ENCODE peak calls at places on chromosomes 7 and 10, in six cellular contexts. Y, E, W, Z, A and P are unnamed samples. For H3K9me2, the result is how much of the 10 kb centered on the place peaks cover.

GRCh38 chr10:122861724-122862161 is 16.1 kb upstream of the CUZD1 start:
- DNase-seq in Y (no peak), E (no peak), W (peak), Z (no peak), A (no peak), P (no peak)

GRCh38 chr10:127527891-127528290 is 21.2 kb upstream of the NPS start:
- DNase-seq in Y (no peak), E (no peak), W (no peak), Z (no peak), A (no peak), P (no peak)

GRCh38 chr7:133135451-133135850 is 53.6 kb upstream of the CHCHD3 start:
- DNase-seq in Y (no peak), E (no peak), W (peak), Z (no peak), A (no peak), P (no peak)

GRCh38 chr10:72297281-72297967 is 23.7 kb downstream of the DDIT4 start:
- DNase-seq in Y (no peak), E (peak), W (peak), Z (peak), A (peak), P (peak)

GRCh38 chr10:20363666-20364065 is 533.4 kb downstream of the NEBL start:
- DNase-seq in Y (no peak), E (no peak), W (no peak), Z (no peak), A (no peak), P (no peak)

GRCh38 chr10:77283326-77283725 is 354.3 kb downstream of the KCNMA1 start:
- DNase-seq in Y (no peak), E (no peak), W (no peak), Z (no peak), A (no peak), P (no peak)

GRCh38 chr10:43863859-43864591 is 215.3 kb upstream of the ZNF32 start:
- DNase-seq in Y (no peak), E (peak), W (peak), Z (no peak), A (peak), P (no peak)

GRCh38 chr7:5177060-5177459 is 13.0 kb upstream of the WIPI2 start:
- DNase-seq in Y (peak), E (peak), W (peak), Z (no peak), A (no peak), P (no peak)

GRCh38 chr7:26199301-26200112 is 1.0 kb downstream of the HNRNPA2B1 start:
- DNase-seq in Y (peak), E (no peak), W (peak), Z (peak), A (peak), P (peak)

GRCh38 chr7:159039716-159040115 is 105.0 kb downstream of the VIPR2 start:
- DNase-seq in Y (no peak), E (no peak), W (no peak), Z (no peak), A (no peak), P (no peak)

GRCh38 chr7:103574536-103574935 is 128.5 kb upstream of the SLC26A5 start:
- DNase-seq in Y (no peak), E (no peak), W (no peak), Z (no peak), A (no peak), P (no peak)

GRCh38 chr7:22445140-22445722 is 54.8 kb downstream of the STEAP1B start:
- DNase-seq in Y (no peak), E (no peak), W (no peak), Z (peak), A (no peak), P (peak)

GRCh38 chr7:137975223-137975622 is 26.7 kb downstream of the CREB3L2 start:
- DNase-seq in Y (no peak), E (no peak), W (peak), Z (no peak), A (no peak), P (no peak)

GRCh38 chr7:24817339-24817738 is 60.1 kb upstream of the GSDME start:
- DNase-seq in Y (no peak), E (no peak), W (no peak), Z (no peak), A (no peak), P (no peak)

GRCh38 chr10:29669149-29669548 is 34.4 kb upstream of the SVIL start:
- DNase-seq in Y (no peak), E (no peak), W (no peak), Z (no peak), A (no peak), P (no peak)

GRCh38 chr10:24723788-24724380 is at the start of gene ARHGAP21:
- DNase-seq in Y (peak), E (peak), W (peak), Z (peak), A (peak), P (no peak)

GRCh38 chr7:37208528-37208927 is 240.1 kb downstream of the ELMO1 start:
- DNase-seq in Y (peak), E (peak), W (peak), Z (peak), A (peak), P (peak)

GRCh38 chr10:133248334-133248715 is 10.7 kb downstream of the VENTX start:
- DNase-seq in Y (no peak), E (no peak), W (no peak), Z (no peak), A (no peak), P (no peak)

GRCh38 chr10:133246236-133246626 is 8.6 kb downstream of the VENTX start:
- DNase-seq in Y (no peak), E (no peak), W (no peak), Z (no peak), A (no peak), P (no peak)

GRCh38 chr10:133245439-133246235 is 8.0 kb downstream of the VENTX start:
- DNase-seq in Y (no peak), E (no peak), W (peak), Z (no peak), A (peak), P (no peak)

GRCh38 chr10:133249094-133249780 is 11.6 kb downstream of the VENTX start:
- DNase-seq in Y (no peak), E (no peak), W (no peak), Z (no peak), A (no peak), P (no peak)

DNA sequence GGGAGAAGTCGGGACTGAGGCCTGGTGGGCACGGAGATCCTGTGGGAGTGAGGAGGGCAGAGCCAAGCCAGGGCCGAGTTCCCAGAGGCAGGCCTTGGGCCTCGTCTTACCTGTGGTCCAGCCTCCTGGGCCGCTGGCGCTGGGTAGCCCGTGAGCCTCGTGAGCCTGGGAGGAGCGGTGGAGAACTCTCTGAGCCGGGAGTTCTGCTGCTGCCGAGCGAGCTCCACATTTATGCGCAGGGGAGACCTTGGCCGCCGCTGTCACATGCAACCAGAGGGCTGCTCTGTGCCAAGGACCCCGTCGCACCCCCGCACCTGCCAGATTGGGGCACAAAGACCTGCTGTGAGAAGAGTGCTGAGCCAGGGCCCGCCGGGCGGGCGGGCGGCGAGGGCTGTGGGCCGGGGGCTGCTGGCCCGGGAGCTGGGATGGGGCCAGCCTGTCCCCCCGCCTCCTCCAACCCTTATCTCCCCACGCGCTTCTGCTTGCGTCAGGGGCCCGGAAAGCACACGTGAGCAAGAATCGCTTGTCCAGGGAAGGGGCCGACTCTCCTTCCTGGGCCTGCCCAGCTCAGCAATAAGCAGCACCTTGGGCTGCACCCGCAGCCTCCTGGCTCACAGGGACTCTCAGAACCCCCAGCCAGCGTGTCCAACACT is 10.2 kb downstream of the VENTX start:
- DNase-seq in Y (no peak), E (no peak), W (no peak), Z (no peak), A (no peak), P (no peak)
- H3K4me3 ChIP-seq in Y (no peak), E (no peak), W (no peak), Z (no peak), A (no peak), P (no peak)

GRCh38 chr10:35437829-35438228 is 101.5 kb downstream of the CCNY start:
- DNase-seq in Y (no peak), E (no peak), W (no peak), Z (no peak), A (no peak), P (no peak)
- H3K9me2 ChIP-seq in Y (under half), E (under half), W (under half), Z (under half), A (under half), P (under half)

GRCh38 chr7:77402818-77403217 is 13.3 kb downstream of the GSAP start:
- DNase-seq in Y (no peak), E (no peak), W (no peak), Z (no peak), A (no peak), P (no peak)

GRCh38 chr7:77396894-77397547 is 19.1 kb downstream of the GSAP start:
- DNase-seq in Y (no peak), E (no peak), W (no peak), Z (no peak), A (no peak), P (no peak)

GRCh38 chr7:77403957-77404356 is 12.2 kb downstream of the GSAP start:
- DNase-seq in Y (no peak), E (no peak), W (no peak), Z (no peak), A (no peak), P (no peak)

GRCh38 chr7:77395543-77395942 is 20.6 kb downstream of the GSAP start:
- DNase-seq in Y (no peak), E (no peak), W (no peak), Z (no peak), A (peak), P (no peak)

GRCh38 chr7:77399838-77400237 is 16.3 kb downstream of the GSAP start:
- DNase-seq in Y (no peak), E (no peak), W (no peak), Z (no peak), A (no peak), P (no peak)
- H3K27ac ChIP-seq in Y (no peak), E (no peak), W (no peak), Z (no peak), A (no peak), P (no peak)

GRCh38 chr10:101781655-101781983 is 1.6 kb downstream of the NPM3 start:
- DNase-seq in Y (peak), E (no peak), W (no peak), Z (no peak), A (no peak), P (no peak)
- H3K4me3 ChIP-seq in Y (no peak), E (no peak), W (no peak), Z (peak), A (no peak), P (peak)

DNA sequence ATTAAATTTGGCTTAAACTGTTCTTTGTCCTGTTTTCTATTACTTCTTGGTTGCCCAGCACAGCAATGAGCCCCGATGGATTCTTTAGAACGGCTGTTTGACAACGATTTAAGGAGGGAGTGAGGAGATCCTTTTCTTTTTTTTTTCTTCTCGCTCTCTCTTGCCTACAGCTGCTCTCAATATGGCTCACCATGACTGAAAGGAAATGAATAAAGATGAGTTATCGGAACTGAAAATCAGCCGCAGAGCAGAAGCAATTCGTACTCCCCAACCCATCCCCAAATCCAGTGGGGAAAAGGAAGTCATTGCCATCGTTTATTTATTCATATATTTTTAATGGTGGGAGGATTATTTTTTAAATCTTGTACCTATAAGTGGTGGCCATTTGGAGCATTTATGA is 107.9 kb upstream of the FZD1 start:
- DNase-seq in Y (no peak), E (no peak), W (no peak), Z (no peak), A (no peak), P (no peak)
- H3K9me2 ChIP-seq in Y (under half), E (under half), W (under half), Z (under half), A (under half), P (under half)

DNA sequence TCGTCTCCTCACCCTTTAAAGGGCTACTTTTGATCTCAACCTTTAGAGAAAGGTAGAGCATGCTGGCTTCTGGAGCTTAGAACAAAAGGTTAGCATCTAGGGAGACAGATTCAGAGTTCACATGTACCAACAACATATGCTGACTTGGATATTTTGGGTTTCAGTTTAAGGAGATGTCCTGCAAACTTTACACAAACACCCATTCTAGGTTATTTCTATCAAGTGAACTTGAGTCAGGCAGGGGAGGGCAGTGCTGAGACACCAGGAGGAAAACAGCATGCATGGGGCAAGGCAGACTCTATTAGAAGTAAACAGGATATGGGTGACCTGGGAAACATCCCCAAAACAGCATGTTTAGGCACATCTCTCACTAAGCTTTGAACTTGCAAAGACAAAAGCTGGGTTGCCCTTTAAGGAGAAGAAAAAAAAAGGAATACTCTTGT is 43.8 kb downstream of the ARL4A start:
- DNase-seq in Y (no peak), E (no peak), W (peak), Z (peak), A (no peak), P (no peak)
- H3K27ac ChIP-seq in Y (no peak), E (no peak), W (no peak), Z (peak), A (no peak), P (no peak)